ENCODE peak calls at places on chromosomes 16 and 17, in four cellular contexts. One of them, this sample, is unnamed.

GRCh38 chr16:81107506-81107905 is 11.3 kb upstream of the GCSH start:
- DNase-seq in hepatic stellate cell: no peak
- DNase-seq in GM04503: no peak
- DNase-seq in nucleus accumbens: no peak
- DNase-seq in this sample: no peak

GRCh38 chr16:85612191-85612800 is 826 bp upstream of the GSE1 start:
- DNase-seq in hepatic stellate cell: peak; percentile 99
- DNase-seq in nucleus accumbens: no peak
- DNase-seq in GM04503: peak; percentile 74
- DNase-seq in this sample: peak; percentile 67

GRCh38 chr17:71023631-71024030 is 854.3 kb downstream of the KCNJ2 start:
- DNase-seq in hepatic stellate cell: no peak
- DNase-seq in nucleus accumbens: no peak
- DNase-seq in GM04503: no peak
- DNase-seq in this sample: no peak

GRCh38 chr17:44788139-44788538 is 29.4 kb downstream of the ADAM11 start:
- DNase-seq in GM04503: no peak
- DNase-seq in hepatic stellate cell: no peak
- DNase-seq in nucleus accumbens: no peak
- DNase-seq in this sample: no peak

GRCh38 chr17:83103200-83103937 is 24.0 kb downstream of the METRNL start:
- DNase-seq in nucleus accumbens: no peak
- DNase-seq in hepatic stellate cell: no peak
- DNase-seq in GM04503: no peak
- DNase-seq in this sample: no peak

GRCh38 chr17:73637866-73638265 is 6.4 kb downstream of the SDK2 start:
- DNase-seq in GM04503: no peak
- DNase-seq in hepatic stellate cell: no peak
- DNase-seq in nucleus accumbens: no peak
- DNase-seq in this sample: no peak

GRCh38 chr17:47742319-47743181 is 9.5 kb downstream of the TBX21 start:
- DNase-seq in GM04503: no peak
- DNase-seq in hepatic stellate cell: no peak
- DNase-seq in nucleus accumbens: no peak
- DNase-seq in this sample: no peak

GRCh38 chr16:48829361-48829760 is 219.4 kb upstream of the N4BP1 start:
- DNase-seq in hepatic stellate cell: no peak
- DNase-seq in GM04503: no peak
- DNase-seq in nucleus accumbens: no peak
- DNase-seq in this sample: no peak

GRCh38 chr17:61355475-61355874 is 44.2 kb upstream of the TBX2 start:
- DNase-seq in nucleus accumbens: no peak
- DNase-seq in GM04503: no peak
- DNase-seq in hepatic stellate cell: no peak
- DNase-seq in this sample: no peak

GRCh38 chr16:383326-384020 is 1.7 kb upstream of the PGAP6 start:
- DNase-seq in hepatic stellate cell: no peak
- DNase-seq in nucleus accumbens: no peak
- DNase-seq in GM04503: no peak
- DNase-seq in this sample: no peak

GRCh38 chr16:10575506-10576130 is 4.8 kb downstream of the EMP2 start:
- DNase-seq in nucleus accumbens: no peak
- DNase-seq in hepatic stellate cell: no peak
- DNase-seq in GM04503: no peak
- DNase-seq in this sample: no peak

GRCh38 chr17:57956311-57957119 is 1.3 kb upstream of the CUEDC1 start:
- DNase-seq in nucleus accumbens: no peak
- DNase-seq in hepatic stellate cell: no peak
- DNase-seq in GM04503: no peak
- DNase-seq in this sample: no peak

GRCh38 chr16:2860826-2861567 is 3.0 kb upstream of the PRSS22 start:
- DNase-seq in hepatic stellate cell: no peak
- DNase-seq in GM04503: no peak
- DNase-seq in nucleus accumbens: no peak
- DNase-seq in this sample: no peak

GRCh38 chr16:49857423-49858181 is 1.7 kb upstream of the ZNF423 start:
- DNase-seq in nucleus accumbens: peak; percentile 31
- DNase-seq in GM04503: no peak
- DNase-seq in hepatic stellate cell: peak; percentile 82
- DNase-seq in this sample: no peak

GRCh38 chr17:7914771-7915610 is 1.1 kb downstream of the RNF227 start:
- DNase-seq in nucleus accumbens: no peak
- DNase-seq in hepatic stellate cell: peak; percentile 35
- DNase-seq in GM04503: no peak
- DNase-seq in this sample: no peak

GRCh38 chr17:10357768-10358167 is 15.0 kb downstream of the MYH13 start:
- DNase-seq in hepatic stellate cell: no peak
- DNase-seq in nucleus accumbens: no peak
- DNase-seq in GM04503: no peak
- DNase-seq in this sample: no peak

GRCh38 chr17:40303706-40304450 is 5.1 kb upstream of the RARA start:
- DNase-seq in GM04503: no peak
- DNase-seq in nucleus accumbens: no peak
- DNase-seq in hepatic stellate cell: no peak
- DNase-seq in this sample: no peak

GRCh38 chr16:11312718-11313492 is 31.8 kb upstream of the PRM1 start:
- DNase-seq in nucleus accumbens: no peak
- DNase-seq in GM04503: no peak
- DNase-seq in hepatic stellate cell: peak; percentile 45
- DNase-seq in this sample: peak; percentile 37

GRCh38 chr17:81183316-81183715 is 17.3 kb upstream of the AATK start:
- DNase-seq in GM04503: no peak
- DNase-seq in nucleus accumbens: no peak
- DNase-seq in hepatic stellate cell: no peak
- DNase-seq in this sample: no peak

GRCh38 chr17:31575043-31575442 is 183.6 kb downstream of the RAB11FIP4 start:
- DNase-seq in hepatic stellate cell: no peak
- DNase-seq in GM04503: no peak
- DNase-seq in nucleus accumbens: no peak
- DNase-seq in this sample: no peak

GRCh38 chr16:72856797-72857196 is 191.1 kb downstream of the ZFHX3 start:
- DNase-seq in hepatic stellate cell: no peak
- DNase-seq in GM04503: no peak
- DNase-seq in nucleus accumbens: no peak
- DNase-seq in this sample: no peak

GRCh38 chr17:77085916-77086432 is 54.8 kb upstream of the SEC14L1 start:
- DNase-seq in nucleus accumbens: no peak
- DNase-seq in hepatic stellate cell: no peak
- DNase-seq in GM04503: no peak
- DNase-seq in this sample: no peak

GRCh38 chr17:9166678-9167077 is 145.4 kb downstream of the NTN1 start:
- DNase-seq in GM04503: no peak
- DNase-seq in nucleus accumbens: no peak
- DNase-seq in hepatic stellate cell: no peak
- DNase-seq in this sample: no peak

GRCh38 chr16:66131156-66131807 is 235.2 kb upstream of the CDH5 start:
- DNase-seq in nucleus accumbens: no peak
- DNase-seq in hepatic stellate cell: no peak
- DNase-seq in GM04503: no peak
- DNase-seq in this sample: no peak

GRCh38 chr16:10824111-10824893 is 5.7 kb upstream of the TVP23A start:
- DNase-seq in GM04503: no peak
- DNase-seq in hepatic stellate cell: no peak
- DNase-seq in nucleus accumbens: no peak
- DNase-seq in this sample: no peak

GRCh38 chr16:49419016-49419415 is 45.4 kb downstream of the C16orf78 start:
- DNase-seq in hepatic stellate cell: no peak
- DNase-seq in GM04503: no peak
- DNase-seq in nucleus accumbens: no peak
- DNase-seq in this sample: no peak